ENCODE peak calls at places on chromosomes 6 and 20, in ten cellular contexts. W, X, U, I, G, K, Z, C, V and S are unnamed samples.

GRCh38 chr20:45368221-45368980 is 5.4 kb downstream of the SYS1 start:
- DNase-seq in W (peak; percentile 93), U (no peak), G (no peak), Z (no peak), K (no peak), I (no peak), X (no peak), C (no peak), V (no peak), S (no peak)

GRCh38 chr20:46213946-46214830 is 94.1 kb downstream of the CDH22 start:
- DNase-seq in K (no peak), G (no peak), C (no peak), I (no peak), W (no peak), V (no peak), Z (no peak), X (no peak), U (no peak), S (no peak)

GRCh38 chr20:64164123-64164836 is at the start of gene MYT1:
- DNase-seq in U (no peak), V (no peak), W (no peak), Z (no peak), C (no peak), I (no peak), K (no peak), X (no peak), G (no peak), S (peak; percentile 24)

GRCh38 chr6:2976571-2977085 is 5.3 kb upstream of the SERPINB6 start:
- DNase-seq in G (no peak), W (no peak), I (peak; percentile 84), K (no peak), C (peak; percentile 80), U (peak; percentile 85), V (no peak), X (peak; percentile 71), Z (peak; percentile 87), S (no peak)

GRCh38 chr6:52399511-52400315 is 20.4 kb upstream of the EFHC1 start:
- DNase-seq in W (peak; percentile 51), U (peak; percentile 51), C (peak; percentile 72), G (no peak), X (peak; percentile 59), V (peak; percentile 77), I (peak; percentile 33), K (peak; percentile 77), Z (peak; percentile 70), S (no peak)

GRCh38 chr6:157089258-157089657 is 234.1 kb downstream of the TMEM242 start:
- DNase-seq in V (peak; percentile 90), I (peak; percentile 46), W (no peak), K (peak; percentile 73), U (peak; percentile 52), G (no peak), C (no peak), X (no peak), Z (peak; percentile 60), S (no peak)

GRCh38 chr20:61134286-61135035 is 117.6 kb upstream of the CDH4 start:
- DNase-seq in G (no peak), X (no peak), Z (no peak), U (no peak), V (no peak), I (no peak), W (no peak), C (no peak), K (no peak), S (no peak)

GRCh38 chr20:38806855-38807655 is 1.6 kb downstream of the PPP1R16B start:
- DNase-seq in K (no peak), G (no peak), X (peak; percentile 28), Z (no peak), W (peak; percentile 49), C (no peak), I (no peak), V (peak; percentile 50), U (no peak), S (no peak)

GRCh38 chr20:54623923-54624569 is 148.7 kb downstream of the DOK5 start:
- DNase-seq in I (no peak), G (no peak), Z (no peak), K (no peak), C (no peak), X (peak; percentile 8), U (no peak), V (no peak), W (no peak), S (no peak)

GRCh38 chr6:41940759-41941279 is 789 bp downstream of the CCND3 start:
- DNase-seq in I (no peak), W (no peak), K (no peak), C (peak; percentile 13), G (no peak), X (peak; percentile 30), Z (peak; percentile 12), U (peak; percentile 35), V (peak; percentile 65), S (peak; percentile 87)

GRCh38 chr6:166408936-166409755 is 26.4 kb upstream of the MPC1 start:
- DNase-seq in G (no peak), Z (no peak), I (no peak), X (no peak), W (no peak), U (no peak), V (no peak), C (no peak), K (no peak), S (no peak)

GRCh38 chr6:73308712-73309533 is 45.2 kb downstream of the DPPA5 start:
- DNase-seq in X (peak; percentile 4), K (no peak), V (peak; percentile 58), C (peak; percentile 39), Z (no peak), I (no peak), U (peak; percentile 27), W (no peak), G (peak; percentile 21), S (no peak)

GRCh38 chr6:30884521-30885480 is 482 bp downstream of the DDR1 start:
- DNase-seq in K (no peak), Z (peak; percentile 15), U (peak; percentile 40), V (peak; percentile 76), I (peak; percentile 9), W (no peak), X (no peak), G (no peak), C (peak; percentile 54), S (peak; percentile 86)

GRCh38 chr20:11270566-11270965 is 596.8 kb upstream of the JAG1 start:
- DNase-seq in K (no peak), W (no peak), Z (no peak), C (peak; percentile 16), G (no peak), V (peak; percentile 21), U (no peak), X (no peak), I (no peak), S (no peak)

GRCh38 chr20:64025826-64026412 is 10.1 kb upstream of the C20orf204 start:
- DNase-seq in W (no peak), I (no peak), K (no peak), V (no peak), X (no peak), Z (no peak), C (no peak), G (no peak), U (no peak), S (no peak)

GRCh38 chr20:57548177-57549058 is 12.5 kb upstream of the PCK1 start:
- DNase-seq in U (peak; percentile 10), V (no peak), I (peak; percentile 5), W (no peak), X (no peak), Z (no peak), C (peak; percentile 75), G (no peak), K (no peak), S (peak; percentile 85)

DNA sequence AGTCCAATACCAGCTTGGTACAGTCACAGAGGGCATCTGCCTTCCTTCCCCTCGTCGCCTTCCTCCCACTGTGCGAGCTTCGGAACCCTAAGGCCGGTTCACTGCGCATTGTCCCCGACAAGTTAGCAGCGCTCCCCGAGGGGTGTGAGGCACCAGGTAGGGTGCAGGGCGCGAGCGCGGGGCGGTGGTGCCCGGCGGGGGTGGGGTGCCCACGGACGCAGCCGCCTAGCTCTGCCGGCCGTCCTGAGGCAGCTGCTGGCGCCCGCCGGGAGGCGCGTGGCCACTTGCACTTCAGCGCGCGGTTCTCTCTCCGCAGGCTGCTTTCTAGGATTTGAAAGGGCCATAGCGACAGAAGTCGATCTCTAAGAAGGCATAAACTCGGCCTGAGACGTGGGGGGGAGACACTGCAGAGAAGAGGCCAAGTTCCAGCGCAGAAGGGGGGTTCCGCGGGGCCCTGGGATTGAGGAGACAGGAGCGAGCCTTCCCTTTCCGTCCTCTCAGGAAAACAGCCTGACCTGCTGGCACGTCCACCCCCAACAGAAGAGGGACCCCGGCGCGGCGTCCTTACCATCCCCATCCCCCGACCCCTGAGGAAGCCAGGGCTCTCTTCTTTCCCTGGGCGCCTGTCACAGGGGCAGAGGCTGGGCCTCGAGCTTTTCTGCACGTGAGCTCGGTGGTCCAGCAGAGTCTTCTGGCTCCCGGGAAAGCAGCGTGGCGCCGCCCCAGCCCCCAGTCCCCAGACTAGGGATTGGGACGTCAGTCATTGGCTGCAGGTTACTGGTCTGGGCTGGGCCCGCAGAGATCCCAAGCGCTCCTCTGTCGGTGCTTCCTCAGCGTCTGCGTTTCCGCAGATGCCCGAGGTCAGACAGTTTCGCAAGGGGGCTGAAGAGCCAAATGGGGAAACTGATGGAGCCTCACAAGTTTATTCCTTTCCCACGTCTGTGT is 15.6 kb upstream of the PRDM13 start:
- DNase-seq in Z (no peak), X (no peak), I (no peak), G (no peak), K (no peak), C (no peak), W (no peak), U (no peak), V (peak; percentile 66), S (no peak)
- H3K9ac ChIP-seq in Z (no peak overlapping the region), X (no peak overlapping the region), I (no peak overlapping the region), G (no peak overlapping the region), K (no peak overlapping the region), C (no peak overlapping the region), W (no peak overlapping the region), U (no peak overlapping the region), V (no peak overlapping the region), S (no peak overlapping the region)

DNA sequence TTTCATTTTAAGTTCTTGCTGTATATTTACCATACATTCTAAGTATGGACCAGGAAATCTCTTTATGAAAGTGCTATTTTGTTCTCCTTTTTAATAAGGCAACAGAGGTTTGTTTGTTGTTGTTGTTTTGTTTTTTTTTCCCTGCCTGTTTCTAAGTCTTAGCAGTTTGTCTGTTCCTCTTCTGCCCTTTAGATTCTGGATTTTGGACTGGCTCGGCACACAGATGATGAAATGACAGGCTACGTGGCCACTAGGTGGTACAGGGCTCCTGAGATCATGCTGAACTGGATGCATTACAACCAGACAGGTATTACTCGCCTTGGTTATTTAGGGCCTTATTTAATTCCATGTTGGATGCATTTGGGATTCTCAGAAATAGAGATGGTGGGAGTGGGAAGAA is 48.0 kb downstream of the MAPK14 start:
- DNase-seq in Z (no peak), U (no peak), G (peak; percentile 6), W (no peak), I (no peak), C (peak; percentile 30), V (no peak), K (peak; percentile 71), X (no peak), S (no peak)
- TF ChIP-seq CTCF in Z (no peak), U (no peak), G (no peak), W (no peak), I (no peak), C (peak; percentile 64), V (peak; percentile 34), K (peak; percentile 87), X (no peak), S (peak; percentile 37)

GRCh38 chr6:109055771-109056235 is 38.8 kb downstream of the SESN1 start:
- DNase-seq in V (no peak), X (no peak), I (no peak), W (no peak), Z (peak; percentile 41), K (no peak), C (no peak), U (peak; percentile 27), G (no peak), S (no peak)
- H3K27ac ChIP-seq in V (no peak overlapping the region), X (no peak overlapping the region), I (no peak overlapping the region), W (no peak overlapping the region), Z (no peak overlapping the region), K (no peak overlapping the region), C (no peak overlapping the region), U (no peak overlapping the region), G (no peak overlapping the region), S (no peak overlapping the region)

GRCh38 chr6:25028346-25028745 is 92.6 kb upstream of the RIPOR2 start:
- DNase-seq in W (no peak), U (no peak), V (no peak), G (no peak), K (no peak), Z (no peak), I (no peak), C (no peak), X (no peak), S (no peak)
- H3K9ac ChIP-seq in W (no peak overlapping the region), U (no peak overlapping the region), V (no peak overlapping the region), G (no peak overlapping the region), K (no peak overlapping the region), Z (no peak overlapping the region), I (no peak overlapping the region), C (no peak overlapping the region), X (no peak overlapping the region), S (no peak overlapping the region)